ENCODE peak calls at places on chromosome 22, in ten cellular contexts. R is left ventricle myocardium inferior; S is small intestine; D is OCI-LY7; F is gastrocnemius medialis; O is lower lobe of right lung; N is cardiac muscle cell; Q is CD8-positive, alpha-beta memory T cell; U is aorta; W is lung. G is an unnamed sample. For H3K4me1, the result is how much of the 10 kb centered on the place peaks cover.

GRCh38 chr22:22576244-22576988 is 17.4 kb upstream of the PRAME start:
- DNase-seq in Q (no peak), F (no peak), D (peak), W (no peak), O (no peak), R (peak), U (peak), S (peak), N (peak), G (peak)

GRCh38 chr22:42805998-42806481 is 51.0 kb downstream of the ARFGAP3 start:
- DNase-seq in S (no peak), U (no peak), R (no peak), Q (no peak), O (no peak), N (no peak), F (no peak), W (peak), D (no peak), G (peak)

GRCh38 chr22:37501610-37502341 is 15.6 kb upstream of the MFNG start:
- DNase-seq in N (peak), U (peak), F (peak), W (peak), R (peak), Q (no peak), D (no peak), O (peak), S (peak), G (no peak)

GRCh38 chr22:47197735-47198500 is 435.5 kb downstream of the TBC1D22A start:
- DNase-seq in Q (no peak), N (no peak), W (no peak), U (no peak), S (no peak), O (no peak), R (no peak), F (no peak), D (no peak), G (no peak)

GRCh38 chr22:17831527-17832251 is 57.4 kb upstream of the BID start:
- DNase-seq in S (no peak), F (no peak), W (no peak), R (no peak), U (no peak), O (no peak), D (no peak), N (no peak), Q (no peak), G (no peak)

GRCh38 chr22:22391543-22391942 is 117.0 kb downstream of the ZNF280B start:
- DNase-seq in U (no peak), Q (no peak), R (no peak), S (no peak), W (no peak), F (no peak), D (no peak), N (no peak), O (no peak), G (peak)

GRCh38 chr22:33210129-33210784 is 152.1 kb upstream of the SYN3 start:
- DNase-seq in U (no peak), Q (no peak), W (peak), R (no peak), D (peak), S (peak), F (no peak), N (peak), O (no peak), G (peak)

GRCh38 chr22:20111045-20111688 is 4.7 kb upstream of the RANBP1 start:
- DNase-seq in S (no peak), F (no peak), W (no peak), D (peak), R (peak), Q (no peak), O (peak), N (peak), U (peak), G (no peak)

GRCh38 chr22:32480238-32480637 is 5.6 kb downstream of the FBXO7 start:
- DNase-seq in Q (no peak), N (no peak), D (peak), R (no peak), F (no peak), O (no peak), U (no peak), S (no peak), W (no peak), G (no peak)

GRCh38 chr22:42758929-42759629 is 38.4 kb upstream of the A4GALT start:
- DNase-seq in Q (no peak), S (no peak), O (no peak), U (no peak), N (peak), F (no peak), W (no peak), D (no peak), R (no peak), G (no peak)

GRCh38 chr22:21939392-21940319 is 13.0 kb downstream of the PPM1F start:
- DNase-seq in N (no peak), U (no peak), S (no peak), F (no peak), Q (no peak), W (peak), D (no peak), R (no peak), O (no peak), G (no peak)

GRCh38 chr22:32237021-32237420 is 18.1 kb downstream of the SLC5A4 start:
- DNase-seq in D (no peak), S (no peak), Q (no peak), R (no peak), N (no peak), O (no peak), F (no peak), W (no peak), U (no peak), G (no peak)

GRCh38 chr22:19663821-19664325 is 50.4 kb upstream of the SEPTIN5 start:
- DNase-seq in W (no peak), D (no peak), U (peak), N (peak), F (peak), R (peak), O (no peak), Q (no peak), S (no peak), G (no peak)

GRCh38 chr22:41940853-41941765 is 5.8 kb downstream of the CENPM start:
- DNase-seq in O (peak), F (peak), Q (peak), W (peak), D (peak), N (peak), R (peak), U (peak), S (peak), G (peak)

GRCh38 chr22:42368379-42369249 is 63.6 kb downstream of the NFAM1 start:
- DNase-seq in F (no peak), N (no peak), Q (peak), W (no peak), U (peak), O (peak), D (no peak), R (peak), S (peak), G (no peak)

GRCh38 chr22:21106000-21106399 is 60.3 kb downstream of the LRRC74B start:
- DNase-seq in F (no peak), R (no peak), W (no peak), S (no peak), O (no peak), U (no peak), Q (no peak), D (no peak), N (no peak), G (no peak)

GRCh38 chr22:17890245-17890671 is 116.0 kb upstream of the BID start:
- DNase-seq in F (peak), W (no peak), D (no peak), Q (no peak), N (no peak), O (no peak), S (peak), R (no peak), U (no peak), G (no peak)

GRCh38 chr22:30694638-30695350 is at the start of gene OSBP2:
- DNase-seq in S (peak), W (peak), U (peak), Q (peak), O (peak), R (peak), N (peak), F (peak), D (no peak), G (no peak)

GRCh38 chr22:36449776-36450175 is 31.7 kb downstream of the TXN2 start:
- DNase-seq in D (no peak), U (no peak), F (no peak), R (no peak), N (no peak), S (no peak), W (no peak), Q (no peak), O (no peak), G (no peak)
- H3K4me1 ChIP-seq in D (under half), U (under half), F (under half), R (half or more), N (under half), S (under half), W (under half), Q (half or more), O (half or more), G (under half)

DNA sequence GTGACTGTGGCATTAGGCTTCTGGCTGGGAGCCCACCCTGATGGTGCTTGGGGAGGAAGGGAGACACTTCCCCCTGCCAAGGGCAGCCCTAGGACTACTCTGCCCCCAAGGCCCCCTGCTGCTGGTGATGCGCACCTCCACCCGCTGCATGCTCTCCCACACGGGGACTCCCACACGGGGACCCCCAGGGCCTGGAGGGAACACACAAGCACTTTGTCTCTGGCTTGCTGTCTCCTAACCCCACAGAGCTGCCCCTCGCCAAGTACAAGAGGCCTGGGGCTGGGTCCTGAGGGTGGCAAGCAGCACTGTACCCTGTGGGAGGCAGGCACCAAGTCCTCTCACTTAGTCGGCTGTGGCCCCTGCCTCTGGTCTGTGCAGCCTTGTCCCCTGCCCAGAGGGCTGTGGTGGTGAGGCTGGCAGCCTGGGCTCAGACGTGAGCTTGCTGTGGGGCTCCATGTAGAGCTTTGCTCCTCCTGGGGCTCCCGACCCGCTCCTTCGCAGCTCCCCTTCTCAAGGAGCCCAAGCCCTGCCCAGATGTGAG is 7.9 kb downstream of the LRRC75B start:
- DNase-seq in F (no peak), Q (no peak), W (no peak), S (no peak), O (no peak), D (no peak), U (no peak), R (no peak), N (no peak), G (no peak)
- H3K27ac ChIP-seq in F (no peak), Q (no peak), W (no peak), S (no peak), O (no peak), D (no peak), U (no peak), R (no peak), N (peak), G (no peak)

GRCh38 chr22:38506118-38506962 is at the start of gene DDX17:
- DNase-seq in O (peak), W (peak), R (peak), N (peak), D (peak), Q (peak), U (peak), S (peak), F (peak), G (peak)

GRCh38 chr22:38505595-38506117 is 455 bp downstream of the DDX17 start:
- DNase-seq in W (peak), N (peak), U (peak), D (peak), R (peak), Q (peak), O (peak), S (peak), F (peak), G (peak)

GRCh38 chr22:38504731-38505594 is 1.1 kb downstream of the DDX17 start:
- DNase-seq in R (peak), S (peak), W (peak), Q (peak), N (peak), D (peak), F (peak), O (peak), U (peak), G (peak)

GRCh38 chr22:38501797-38502672 is 4.1 kb downstream of the DDX17 start:
- DNase-seq in F (no peak), W (no peak), U (no peak), O (no peak), D (no peak), N (no peak), R (no peak), Q (no peak), S (no peak), G (no peak)

GRCh38 chr22:38503021-38503420 is 3.1 kb downstream of the DDX17 start:
- DNase-seq in D (no peak), N (no peak), W (no peak), O (no peak), F (no peak), Q (no peak), R (no peak), S (no peak), U (no peak), G (no peak)
- H3K4me1 ChIP-seq in D (under half), N (under half), W (under half), O (under half), F (under half), Q (half or more), R (half or more), S (under half), U (under half), G (under half)

GRCh38 chr22:50568626-50569025 is 5.9 kb upstream of the SYCE3 start:
- DNase-seq in N (no peak), U (peak), O (no peak), S (peak), F (no peak), R (no peak), D (no peak), Q (no peak), W (no peak), G (no peak)
- H3K27ac ChIP-seq in N (no peak), U (no peak), O (no peak), S (no peak), F (no peak), R (no peak), D (no peak), Q (no peak), W (no peak), G (no peak)

GRCh38 chr22:36329217-36330078 is 58.3 kb downstream of the MYH9 start:
- DNase-seq in S (peak), N (peak), R (peak), Q (peak), D (peak), U (peak), W (peak), F (no peak), O (peak), G (peak)
- H3K4me1 ChIP-seq in S (under half), N (half or more), R (half or more), Q (half or more), D (half or more), U (under half), W (under half), F (half or more), O (half or more), G (half or more)

DNA sequence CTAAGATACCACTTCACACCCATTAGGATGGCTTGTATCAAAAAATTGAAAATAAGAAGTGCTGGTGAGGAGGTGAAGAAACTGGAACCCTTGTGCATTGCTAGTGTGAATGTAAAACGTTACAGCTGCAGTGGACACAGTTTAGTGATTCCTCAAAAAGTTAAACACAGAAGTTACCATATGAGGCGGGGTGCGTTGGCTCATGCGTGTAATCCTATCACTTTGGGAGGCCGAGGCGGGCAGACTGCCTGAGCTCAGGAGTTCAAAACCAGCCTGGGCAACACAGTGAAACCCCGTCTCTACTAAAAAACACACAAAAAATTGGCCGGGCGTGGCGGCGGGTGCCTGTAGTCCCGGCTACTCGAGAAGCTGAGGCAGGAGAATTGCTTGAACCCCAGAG is 43.5 kb downstream of the SGSM3 start:
- DNase-seq in R (no peak), Q (no peak), O (peak), N (no peak), F (peak), S (no peak), U (no peak), D (peak), W (no peak), G (no peak)
- H3K27ac ChIP-seq in R (no peak), Q (no peak), O (no peak), N (no peak), F (no peak), S (no peak), U (no peak), D (peak), W (no peak), G (no peak)

GRCh38 chr22:46074771-46075551 is 75.4 kb upstream of the PPARA start:
- DNase-seq in U (peak), Q (no peak), N (no peak), W (no peak), O (peak), R (peak), F (peak), D (no peak), S (peak), G (no peak)
- H3K4me1 ChIP-seq in U (under half), Q (under half), N (under half), W (under half), O (half or more), R (half or more), F (half or more), D (under half), S (under half), G (half or more)

GRCh38 chr22:45418770-45419138 is 5.3 kb downstream of the RIBC2 start:
- DNase-seq in N (no peak), S (no peak), D (no peak), O (no peak), U (no peak), F (no peak), Q (no peak), W (no peak), R (no peak), G (no peak)

GRCh38 chr22:45413368-45414211 is at the start of the genes RIBC2 and SMC1B:
- DNase-seq in F (no peak), S (peak), R (peak), N (peak), U (peak), W (peak), O (peak), Q (peak), D (no peak), G (no peak)

GRCh38 chr22:45407793-45408192 is 5.6 kb downstream of the SMC1B start:
- DNase-seq in R (no peak), Q (no peak), S (no peak), N (no peak), U (no peak), F (no peak), O (no peak), D (no peak), W (no peak), G (no peak)

GRCh38 chr22:45418056-45418769 is 4.7 kb downstream of the RIBC2 start:
- DNase-seq in D (no peak), S (no peak), F (no peak), N (no peak), W (no peak), U (no peak), Q (no peak), O (no peak), R (no peak), G (no peak)

GRCh38 chr22:45413013-45413367 is 409 bp downstream of the SMC1B start:
- DNase-seq in R (no peak), N (no peak), O (no peak), F (no peak), S (no peak), D (no peak), W (no peak), U (no peak), Q (no peak), G (no peak)
- H3K27ac ChIP-seq in R (no peak), N (no peak), O (no peak), F (no peak), S (no peak), D (no peak), W (no peak), U (no peak), Q (no peak), G (no peak)

GRCh38 chr22:50454556-50455075 is 20.2 kb downstream of the SBF1 start:
- DNase-seq in U (no peak), O (no peak), N (no peak), D (no peak), R (no peak), F (no peak), S (no peak), W (no peak), Q (no peak), G (no peak)
- H3K4me1 ChIP-seq in U (under half), O (under half), N (under half), D (under half), R (under half), F (under half), S (under half), W (under half), Q (under half), G (under half)

DNA sequence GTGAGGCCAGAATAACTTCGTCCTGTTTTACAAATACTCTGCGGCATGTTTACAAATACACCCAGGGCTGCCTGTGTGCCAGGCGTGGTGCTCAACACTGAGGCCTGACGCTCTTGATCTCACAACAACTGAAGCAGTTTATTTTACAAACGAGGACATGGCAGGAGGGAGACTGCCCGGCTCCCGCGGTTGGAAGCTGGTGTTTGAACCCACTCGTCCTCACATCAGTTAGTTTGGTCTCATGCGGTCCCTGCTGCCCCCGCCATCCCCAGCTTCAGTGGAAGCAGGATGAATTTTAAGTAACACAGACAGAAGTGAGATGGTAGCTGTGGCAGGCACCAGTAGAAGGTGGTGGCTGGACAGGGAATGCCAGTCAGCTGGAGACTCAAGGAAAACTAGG is 16.4 kb downstream of the KIAA0930 start:
- DNase-seq in Q (no peak), W (no peak), D (no peak), U (no peak), R (no peak), F (no peak), S (no peak), N (no peak), O (peak), G (no peak)
- H3K27ac ChIP-seq in Q (no peak), W (no peak), D (no peak), U (no peak), R (no peak), F (no peak), S (no peak), N (no peak), O (no peak), G (no peak)